ENCODE peak calls at places on chromosomes 2 and 18, in ten cellular contexts. J, R, K, H, P, L, D, T, Y and Q are unnamed samples.

GRCh38 chr2:238294393-238295143 is 6.2 kb upstream of the PER2 start:
- DNase-seq in J (no peak), R (no peak), K (no peak), H (no peak), P (no peak), L (no peak), D (no peak), T (no peak), Y (no peak), Q (no peak)

GRCh38 chr2:141844232-141844631 is 286.6 kb downstream of the LRP1B start:
- DNase-seq in J (no peak), R (no peak), K (no peak), H (no peak), P (no peak), L (no peak), D (no peak), T (no peak), Y (no peak), Q (no peak)

GRCh38 chr18:3340682-3341097 is 78.8 kb downstream of the MYL12B start:
- DNase-seq in J (no peak), R (no peak), K (no peak), H (peak; percentile 18), P (no peak), L (peak; percentile 74), D (peak; percentile 28), T (no peak), Y (no peak), Q (no peak)

GRCh38 chr18:54918060-54918459 is 41.2 kb downstream of the CCDC68 start:
- DNase-seq in J (no peak), R (no peak), K (no peak), H (no peak), P (no peak), L (no peak), D (no peak), T (no peak), Y (no peak), Q (no peak)

GRCh38 chr2:62071760-62072680 is 123.9 kb upstream of the B3GNT2 start:
- DNase-seq in J (no peak), R (no peak), K (no peak), H (no peak), P (no peak), L (no peak), D (no peak), T (no peak), Y (no peak), Q (no peak)

GRCh38 chr18:73901151-73901550 is 246.5 kb downstream of the FBXO15 start:
- DNase-seq in J (no peak), R (no peak), K (no peak), H (no peak), P (no peak), L (no peak), D (no peak), T (no peak), Y (no peak), Q (no peak)

GRCh38 chr2:47243596-47244323 is 88.7 kb upstream of the STPG4 start:
- DNase-seq in J (no peak), R (no peak), K (no peak), H (no peak), P (no peak), L (no peak), D (no peak), T (no peak), Y (no peak), Q (no peak)

GRCh38 chr2:48107326-48107925 is 201.1 kb upstream of the FBXO11 start:
- DNase-seq in J (no peak), R (no peak), K (no peak), H (no peak), P (no peak), L (peak; percentile 67), D (peak; percentile 90), T (no peak), Y (no peak), Q (peak; percentile 95)

GRCh38 chr2:38074047-38074774 is 1.7 kb downstream of the CYP1B1 start:
- DNase-seq in J (no peak), R (no peak), K (peak; percentile 19), H (no peak), P (no peak), L (no peak), D (no peak), T (no peak), Y (no peak), Q (no peak)

GRCh38 chr18:7755753-7756475 is 188.8 kb downstream of the PTPRM start:
- DNase-seq in J (no peak), R (no peak), K (no peak), H (no peak), P (no peak), L (no peak), D (no peak), T (no peak), Y (no peak), Q (peak; percentile 14)

GRCh38 chr2:237403024-237403882 is 10.7 kb downstream of the COL6A3 start:
- DNase-seq in J (no peak), R (no peak), K (no peak), H (no peak), P (no peak), L (no peak), D (no peak), T (no peak), Y (no peak), Q (no peak)

GRCh38 chr2:28394331-28394877 is 1.7 kb downstream of the FOSL2 start:
- DNase-seq in J (no peak), R (no peak), K (no peak), H (no peak), P (no peak), L (peak; percentile 59), D (no peak), T (peak; percentile 20), Y (no peak), Q (no peak)

GRCh38 chr2:51535763-51536162 is 503.8 kb upstream of the NRXN1 start:
- DNase-seq in J (no peak), R (no peak), K (no peak), H (no peak), P (no peak), L (no peak), D (no peak), T (no peak), Y (no peak), Q (no peak)

GRCh38 chr2:23410596-23410995 is 25.6 kb downstream of the KLHL29 start:
- DNase-seq in J (no peak), R (no peak), K (no peak), H (no peak), P (no peak), L (no peak), D (no peak), T (no peak), Y (no peak), Q (no peak)

GRCh38 chr2:134771313-134771801 is 52.6 kb upstream of the TMEM163 start:
- DNase-seq in J (no peak), R (no peak), K (no peak), H (no peak), P (no peak), L (no peak), D (peak; percentile 37), T (no peak), Y (no peak), Q (peak; percentile 25)

GRCh38 chr2:11753886-11754704 is 7.7 kb downstream of the LPIN1 start:
- DNase-seq in J (peak; percentile 60), R (peak; percentile 43), K (peak; percentile 62), H (peak; percentile 32), P (peak; percentile 76), L (peak; percentile 86), D (peak; percentile 85), T (no peak), Y (peak; percentile 40), Q (no peak)

GRCh38 chr2:38648107-38648761 is 17.7 kb upstream of the GALM start:
- DNase-seq in J (no peak), R (no peak), K (no peak), H (no peak), P (no peak), L (peak; percentile 13), D (peak; percentile 55), T (no peak), Y (no peak), Q (no peak)

GRCh38 chr2:206477296-206477695 is 34.0 kb downstream of the ADAM23 start:
- DNase-seq in J (no peak), R (no peak), K (no peak), H (no peak), P (no peak), L (no peak), D (no peak), T (no peak), Y (no peak), Q (no peak)

GRCh38 chr2:233448220-233448559 is 93.9 kb downstream of the DGKD start:
- DNase-seq in J (no peak), R (no peak), K (peak; percentile 14), H (no peak), P (no peak), L (peak; percentile 16), D (no peak), T (no peak), Y (no peak), Q (peak; percentile 22)

GRCh38 chr2:28276807-28277206 is 115.9 kb upstream of the FOSL2 start:
- DNase-seq in J (no peak), R (no peak), K (no peak), H (no peak), P (no peak), L (no peak), D (peak; percentile 16), T (no peak), Y (no peak), Q (no peak)

GRCh38 chr2:16184945-16185660 is 244.8 kb downstream of the MYCN start:
- DNase-seq in J (no peak), R (no peak), K (no peak), H (no peak), P (no peak), L (no peak), D (no peak), T (no peak), Y (no peak), Q (no peak)

GRCh38 chr2:238285653-238286082 is 2.7 kb downstream of the PER2 start:
- DNase-seq in J (no peak), R (no peak), K (no peak), H (peak; percentile 53), P (no peak), L (peak; percentile 97), D (peak; percentile 38), T (no peak), Y (no peak), Q (no peak)

GRCh38 chr2:30412392-30413321 is 34.4 kb upstream of the LCLAT1 start:
- DNase-seq in J (no peak), R (no peak), K (no peak), H (no peak), P (no peak), L (no peak), D (no peak), T (no peak), Y (no peak), Q (no peak)

GRCh38 chr2:173764094-173764493 is 201.1 kb downstream of the SP3 start:
- DNase-seq in J (no peak), R (no peak), K (no peak), H (no peak), P (no peak), L (no peak), D (no peak), T (no peak), Y (no peak), Q (no peak)

GRCh38 chr18:10404148-10404547 is 50.3 kb upstream of the APCDD1 start:
- DNase-seq in J (no peak), R (no peak), K (no peak), H (no peak), P (no peak), L (no peak), D (no peak), T (peak; percentile 12), Y (no peak), Q (no peak)

GRCh38 chr2:46812381-46813024 is 103.1 kb downstream of the MCFD2 start:
- DNase-seq in J (no peak), R (no peak), K (no peak), H (no peak), P (no peak), L (no peak), D (no peak), T (no peak), Y (no peak), Q (peak; percentile 17)

GRCh38 chr2:60495226-60495625 is 58.2 kb downstream of the BCL11A start:
- DNase-seq in J (no peak), R (no peak), K (no peak), H (no peak), P (no peak), L (no peak), D (no peak), T (no peak), Y (no peak), Q (no peak)